ENCODE peak calls at places on chromosomes 5 and 9, in five cellular contexts. One of them, this sample, is unnamed.
A peak's percentile ranks its signal among the peaks of the same experiment; 100 is the strongest.

GRCh38 chr9:18848657-18849056 is 184.4 kb downstream of the SAXO1 start:
- DNase-seq in stomach: no peak
- DNase-seq in transverse colon: no peak
- DNase-seq in K562: no peak
- DNase-seq in Panc1: no peak
- DNase-seq in this sample: no peak

GRCh38 chr5:80284720-80285119 is 28.9 kb upstream of the SERINC5 start:
- DNase-seq in stomach: no peak
- DNase-seq in transverse colon: no peak
- DNase-seq in K562: no peak
- DNase-seq in Panc1: no peak
- DNase-seq in this sample: no peak

GRCh38 chr5:122858451-122858850 is 13.0 kb downstream of the SNX24 start:
- DNase-seq in stomach: no peak
- DNase-seq in transverse colon: no peak
- DNase-seq in K562: no peak
- DNase-seq in Panc1: no peak
- DNase-seq in this sample: no peak

GRCh38 chr9:96556701-96557461 is 62.8 kb downstream of the CDC14B start:
- DNase-seq in stomach: no peak
- DNase-seq in transverse colon: no peak
- DNase-seq in K562: no peak
- DNase-seq in Panc1: no peak
- DNase-seq in this sample: no peak

GRCh38 chr5:5271606-5272321 is 131.6 kb downstream of the ADAMTS16 start:
- DNase-seq in stomach: no peak
- DNase-seq in transverse colon: no peak
- DNase-seq in K562: no peak
- DNase-seq in Panc1: no peak
- DNase-seq in this sample: no peak

GRCh38 chr9:114588671-114589526 is 1.3 kb downstream of the ATP6V1G1 start:
- DNase-seq in stomach: no peak
- DNase-seq in transverse colon: no peak
- DNase-seq in K562: peak; percentile 19
- DNase-seq in Panc1: no peak
- DNase-seq in this sample: no peak

GRCh38 chr9:17829812-17830385 is 251.0 kb downstream of the SH3GL2 start:
- DNase-seq in stomach: no peak
- DNase-seq in transverse colon: no peak
- DNase-seq in K562: no peak
- DNase-seq in Panc1: no peak
- DNase-seq in this sample: no peak

GRCh38 chr5:160397492-160397891 is 2.4 kb downstream of the FAM200C start:
- DNase-seq in stomach: no peak
- DNase-seq in transverse colon: no peak
- DNase-seq in K562: no peak
- DNase-seq in Panc1: no peak
- DNase-seq in this sample: no peak

GRCh38 chr5:150022163-150022540 is 21.6 kb downstream of the HMGXB3 start:
- DNase-seq in stomach: no peak
- DNase-seq in transverse colon: no peak
- DNase-seq in K562: no peak
- DNase-seq in Panc1: peak; percentile 78
- DNase-seq in this sample: no peak

GRCh38 chr9:72526901-72527800 is 5.7 kb downstream of the TMC1 start:
- DNase-seq in stomach: peak; percentile 68
- DNase-seq in transverse colon: peak; percentile 71
- DNase-seq in K562: peak; percentile 9
- DNase-seq in Panc1: no peak
- DNase-seq in this sample: peak; percentile 81

GRCh38 chr5:131997727-131998117 is 13.7 kb downstream of the ACSL6 start:
- DNase-seq in stomach: no peak
- DNase-seq in transverse colon: no peak
- DNase-seq in K562: no peak
- DNase-seq in Panc1: no peak
- DNase-seq in this sample: no peak

GRCh38 chr5:159504106-159504856 is 174.0 kb upstream of the IL12B start:
- DNase-seq in stomach: no peak
- DNase-seq in transverse colon: no peak
- DNase-seq in K562: no peak
- DNase-seq in Panc1: no peak
- DNase-seq in this sample: no peak

GRCh38 chr5:9621379-9621903 is 8.7 kb downstream of the TAS2R1 start:
- DNase-seq in stomach: no peak
- DNase-seq in transverse colon: no peak
- DNase-seq in K562: no peak
- DNase-seq in Panc1: no peak
- DNase-seq in this sample: no peak

GRCh38 chr5:120640793-120641192 is 176.7 kb downstream of the PRR16 start:
- DNase-seq in stomach: no peak
- DNase-seq in transverse colon: no peak
- DNase-seq in K562: no peak
- DNase-seq in Panc1: no peak
- DNase-seq in this sample: no peak

GRCh38 chr5:134798468-134798867 is 39.9 kb downstream of the DDX46 start:
- DNase-seq in stomach: no peak
- DNase-seq in transverse colon: no peak
- DNase-seq in K562: no peak
- DNase-seq in Panc1: no peak
- DNase-seq in this sample: no peak

GRCh38 chr5:112848116-112848811 is 12.8 kb upstream of the SRP19 start:
- DNase-seq in stomach: no peak
- DNase-seq in transverse colon: no peak
- DNase-seq in K562: peak; percentile 49
- DNase-seq in Panc1: peak; percentile 64
- DNase-seq in this sample: peak; percentile 28

GRCh38 chr9:101138516-101138915 is 110.0 kb downstream of the PLPPR1 start:
- DNase-seq in stomach: no peak
- DNase-seq in transverse colon: no peak
- DNase-seq in K562: no peak
- DNase-seq in Panc1: no peak
- DNase-seq in this sample: no peak

GRCh38 chr5:147081256-147081872 is 153.5 kb upstream of the STK32A start:
- DNase-seq in stomach: no peak
- DNase-seq in transverse colon: no peak
- DNase-seq in K562: no peak
- DNase-seq in Panc1: no peak
- DNase-seq in this sample: no peak

GRCh38 chr5:89437450-89438435 is 554.8 kb upstream of the MEF2C start:
- DNase-seq in stomach: no peak
- DNase-seq in transverse colon: no peak
- DNase-seq in K562: no peak
- DNase-seq in Panc1: peak; percentile 27
- DNase-seq in this sample: no peak

GRCh38 chr5:90408571-90409317 is 812 bp downstream of the CETN3 start:
- DNase-seq in stomach: no peak
- DNase-seq in transverse colon: no peak
- DNase-seq in K562: peak; percentile 42
- DNase-seq in Panc1: no peak
- DNase-seq in this sample: peak; percentile 1

GRCh38 chr5:144421411-144421810 is 250.7 kb downstream of the KCTD16 start:
- DNase-seq in stomach: no peak
- DNase-seq in transverse colon: no peak
- DNase-seq in K562: no peak
- DNase-seq in Panc1: no peak
- DNase-seq in this sample: no peak

GRCh38 chr9:134653259-134654009 is 11.8 kb downstream of the COL5A1 start:
- DNase-seq in stomach: no peak
- DNase-seq in transverse colon: no peak
- DNase-seq in K562: no peak
- DNase-seq in Panc1: no peak
- DNase-seq in this sample: no peak

GRCh38 chr5:137735531-137736284 is at the start of gene KLHL3:
- DNase-seq in stomach: peak; percentile 46
- DNase-seq in transverse colon: peak; percentile 41
- DNase-seq in K562: no peak
- DNase-seq in Panc1: no peak
- DNase-seq in this sample: no peak

GRCh38 chr9:96567203-96567700 is 52.4 kb downstream of the CDC14B start:
- DNase-seq in stomach: no peak
- DNase-seq in transverse colon: no peak
- DNase-seq in K562: no peak
- DNase-seq in Panc1: no peak
- DNase-seq in this sample: no peak

GRCh38 chr5:113682497-113683136 is 169.1 kb downstream of the YTHDC2 start:
- DNase-seq in stomach: no peak
- DNase-seq in transverse colon: no peak
- DNase-seq in K562: no peak
- DNase-seq in Panc1: no peak
- DNase-seq in this sample: no peak

GRCh38 chr9:18543406-18543965 is 69.5 kb downstream of the ADAMTSL1 start:
- DNase-seq in stomach: no peak
- DNase-seq in transverse colon: no peak
- DNase-seq in K562: no peak
- DNase-seq in Panc1: no peak
- DNase-seq in this sample: no peak

GRCh38 chr5:6338871-6339270 is 39.5 kb downstream of the MED10 start:
- DNase-seq in stomach: no peak
- DNase-seq in transverse colon: no peak
- DNase-seq in K562: no peak
- DNase-seq in Panc1: no peak
- DNase-seq in this sample: no peak

GRCh38 chr9:97985058-97985861 is 2.1 kb downstream of the ANP32B start:
- DNase-seq in stomach: peak; percentile 32
- DNase-seq in transverse colon: peak; percentile 44
- DNase-seq in K562: no peak
- DNase-seq in Panc1: no peak
- DNase-seq in this sample: no peak

GRCh38 chr9:97986466-97986865 is 3.3 kb downstream of the ANP32B start:
- DNase-seq in stomach: no peak
- DNase-seq in transverse colon: no peak
- DNase-seq in K562: no peak
- DNase-seq in Panc1: no peak
- DNase-seq in this sample: no peak

GRCh38 chr9:97983524-97984187 is 515 bp downstream of the ANP32B start:
- DNase-seq in stomach: peak; percentile 59
- DNase-seq in transverse colon: peak; percentile 68
- DNase-seq in K562: peak; percentile 71
- DNase-seq in Panc1: no peak
- DNase-seq in this sample: no peak

GRCh38 chr9:97982719-97983523 is at the start of gene ANP32B:
- DNase-seq in stomach: peak; percentile 94
- DNase-seq in transverse colon: peak; percentile 94
- DNase-seq in K562: peak; percentile 87
- DNase-seq in Panc1: peak; percentile 33
- DNase-seq in this sample: peak; percentile 94

DNA sequence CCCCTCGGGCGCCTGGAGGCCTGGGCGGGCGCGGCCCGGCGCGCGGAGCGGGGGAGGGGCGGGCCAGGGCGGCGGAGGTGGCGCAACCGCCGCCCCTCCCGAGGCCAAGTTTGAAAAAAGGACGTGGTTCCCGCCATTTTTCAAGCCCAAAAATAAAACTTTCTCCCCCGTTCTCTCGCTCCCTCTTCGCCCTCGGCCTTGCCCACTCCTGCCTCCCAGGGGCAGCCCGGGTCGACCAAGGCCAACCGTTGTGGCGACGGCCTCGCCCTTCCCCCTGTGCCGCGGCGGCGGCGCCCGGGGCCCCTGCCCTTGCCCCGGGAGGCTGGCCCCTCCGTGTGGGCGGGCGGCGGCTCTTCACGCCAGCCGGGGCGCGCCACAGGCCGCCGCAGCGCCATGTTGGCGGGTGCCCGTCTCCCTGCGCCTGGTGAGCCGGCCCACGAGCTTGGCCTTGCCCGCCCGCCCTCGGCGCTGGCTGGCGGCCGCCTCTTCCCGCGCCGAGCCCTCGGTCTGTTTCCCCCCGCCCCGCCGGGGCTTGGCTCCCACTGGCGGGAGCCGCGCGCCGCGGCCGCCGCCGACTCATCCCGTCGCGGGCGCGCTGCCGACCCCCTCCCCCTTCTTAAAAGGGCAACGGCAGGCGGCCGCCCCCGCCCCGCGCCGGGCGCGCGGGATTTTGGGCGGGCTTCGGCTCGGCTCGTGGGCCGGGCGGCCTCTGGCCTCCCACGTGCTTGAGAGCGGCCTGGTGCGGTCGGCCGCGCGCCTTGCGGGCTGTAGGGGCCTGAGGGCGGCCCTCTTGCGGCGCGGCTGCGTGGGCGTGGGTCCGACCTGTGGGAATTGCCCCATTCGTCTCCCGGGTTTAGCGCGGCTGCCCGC is 1.3 kb downstream of the ANP32B start:
- DNase-seq in stomach: peak; percentile 81
- DNase-seq in transverse colon: peak; percentile 79
- DNase-seq in K562: peak; percentile 78
- DNase-seq in Panc1: no peak
- DNase-seq in this sample: no peak
- TF ChIP-seq POLR2AphosphoS5 in stomach: peak; percentile 44
- TF ChIP-seq POLR2AphosphoS5 in transverse colon: peak; percentile 67
- TF ChIP-seq POLR2AphosphoS5 in K562: peak; percentile 63
- TF ChIP-seq POLR2AphosphoS5 in Panc1: no peak
- TF ChIP-seq POLR2AphosphoS5 in this sample: peak; percentile 43

DNA sequence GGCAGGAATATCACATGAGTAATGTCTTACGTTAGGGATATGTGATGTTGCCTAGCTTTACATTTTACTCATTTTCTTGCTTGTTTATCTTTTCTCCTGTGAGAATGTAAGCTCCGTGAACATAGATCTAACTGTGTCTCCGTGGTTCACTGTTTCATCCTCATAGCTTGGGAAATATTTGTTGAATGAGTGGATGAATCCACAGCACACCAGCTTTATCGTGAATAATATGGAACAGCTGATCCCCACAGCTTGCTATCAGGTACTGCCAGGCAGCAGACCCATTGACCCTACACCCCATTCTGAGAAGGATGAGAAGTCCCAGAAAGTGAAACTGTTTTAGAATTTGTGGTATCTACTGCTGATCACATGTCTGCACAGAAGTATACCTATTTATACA is 106.8 kb upstream of the FBN2 start:
- DNase-seq in stomach: no peak
- DNase-seq in transverse colon: no peak
- DNase-seq in K562: no peak
- DNase-seq in Panc1: no peak
- DNase-seq in this sample: no peak
- H3K27ac ChIP-seq in stomach: no peak overlapping the region
- H3K27ac ChIP-seq in transverse colon: no peak overlapping the region
- H3K27ac ChIP-seq in K562: no peak overlapping the region
- H3K27ac ChIP-seq in Panc1: no peak overlapping the region
- H3K27ac ChIP-seq in this sample: no peak overlapping the region

GRCh38 chr5:173302546-173303155 is 25.6 kb downstream of the STC2 start:
- DNase-seq in stomach: no peak
- DNase-seq in transverse colon: no peak
- DNase-seq in K562: peak; percentile 57
- DNase-seq in Panc1: no peak
- DNase-seq in this sample: no peak
- TF ChIP-seq POLR2AphosphoS5 in stomach: no peak
- TF ChIP-seq POLR2AphosphoS5 in transverse colon: no peak
- TF ChIP-seq POLR2AphosphoS5 in K562: no peak
- TF ChIP-seq POLR2AphosphoS5 in Panc1: no peak
- TF ChIP-seq POLR2AphosphoS5 in this sample: no peak

DNA sequence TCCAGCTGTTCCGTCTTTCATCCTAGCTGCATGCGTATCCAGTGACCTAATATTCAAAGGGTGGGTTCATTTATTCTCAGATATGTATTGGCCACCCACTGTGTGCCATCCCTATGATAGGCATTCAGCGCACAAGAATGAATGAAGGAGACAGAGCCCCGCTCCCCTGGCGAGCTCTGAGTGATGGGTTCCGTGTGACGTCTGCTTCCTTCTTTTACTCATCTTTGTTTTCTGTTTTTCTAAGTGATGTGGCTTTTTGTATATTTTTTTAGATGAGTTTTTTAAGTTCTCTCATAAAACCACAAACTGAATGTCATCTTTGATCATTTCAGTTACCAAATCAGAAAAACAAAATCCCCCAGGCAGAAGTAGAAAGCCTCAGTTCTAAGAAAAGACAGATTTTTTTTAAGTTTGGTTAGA is 168.3 kb upstream of the OTULINL start:
- DNase-seq in stomach: no peak
- DNase-seq in transverse colon: no peak
- DNase-seq in K562: no peak
- DNase-seq in Panc1: no peak
- DNase-seq in this sample: no peak
- H3K27ac ChIP-seq in stomach: peak overlapping the region; percentile 12
- H3K27ac ChIP-seq in transverse colon: peak overlapping the region; percentile 24
- H3K27ac ChIP-seq in K562: no peak overlapping the region
- H3K27ac ChIP-seq in Panc1: no peak overlapping the region
- H3K27ac ChIP-seq in this sample: no peak overlapping the region

This sample was measured in HL-60.